ENCODE peak calls at places on chromosomes 4 and X, in five cellular contexts. One of them, this sample, is unnamed.

GRCh38 chr4:170047774-170048354 is 21.7 kb upstream of the MFAP3L start:
- DNase-seq in activated CD8-positive, alpha-beta T cell treated with anti-CD3 and anti-CD28 coated beads, Interleukin-2, amount 10 ng/mL, durations not matched to agents 7 days and 5 days: peak
- DNase-seq in GM23248: peak
- DNase-seq in fibroblast of the aortic adventitia: peak
- DNase-seq in ELR: peak
- DNase-seq in this sample: peak

GRCh38 chrX:71871367-71871766 is 39.3 kb upstream of the NHSL2 start:
- DNase-seq in activated CD8-positive, alpha-beta T cell treated with anti-CD3 and anti-CD28 coated beads, Interleukin-2, amount 10 ng/mL, durations not matched to agents 7 days and 5 days: no peak
- DNase-seq in GM23248: peak
- DNase-seq in fibroblast of the aortic adventitia: peak
- DNase-seq in ELR: no peak
- DNase-seq in this sample: no peak

GRCh38 chrX:56281789-56282188 is 49.6 kb downstream of the KLF8 start:
- DNase-seq in activated CD8-positive, alpha-beta T cell treated with anti-CD3 and anti-CD28 coated beads, Interleukin-2, amount 10 ng/mL, durations not matched to agents 7 days and 5 days: peak
- DNase-seq in GM23248: peak
- DNase-seq in fibroblast of the aortic adventitia: peak
- DNase-seq in ELR: peak
- DNase-seq in this sample: no peak

GRCh38 chrX:1026263-1027015 is 186.0 kb downstream of the CRLF2 start:
- DNase-seq in activated CD8-positive, alpha-beta T cell treated with anti-CD3 and anti-CD28 coated beads, Interleukin-2, amount 10 ng/mL, durations not matched to agents 7 days and 5 days: no peak
- DNase-seq in GM23248: no peak
- DNase-seq in fibroblast of the aortic adventitia: no peak
- DNase-seq in ELR: no peak
- DNase-seq in this sample: peak

GRCh38 chr4:46124773-46125172 is 919 bp upstream of the GABRG1 start:
- DNase-seq in activated CD8-positive, alpha-beta T cell treated with anti-CD3 and anti-CD28 coated beads, Interleukin-2, amount 10 ng/mL, durations not matched to agents 7 days and 5 days: no peak
- DNase-seq in GM23248: peak
- DNase-seq in fibroblast of the aortic adventitia: no peak
- DNase-seq in ELR: no peak
- DNase-seq in this sample: no peak

GRCh38 chrX:16771483-16772398 is 14.5 kb upstream of the TXLNG start:
- DNase-seq in activated CD8-positive, alpha-beta T cell treated with anti-CD3 and anti-CD28 coated beads, Interleukin-2, amount 10 ng/mL, durations not matched to agents 7 days and 5 days: no peak
- DNase-seq in GM23248: peak
- DNase-seq in fibroblast of the aortic adventitia: peak
- DNase-seq in ELR: peak
- DNase-seq in this sample: no peak

GRCh38 chrX:129759576-129760061 is 20.1 kb upstream of the SASH3 start:
- DNase-seq in activated CD8-positive, alpha-beta T cell treated with anti-CD3 and anti-CD28 coated beads, Interleukin-2, amount 10 ng/mL, durations not matched to agents 7 days and 5 days: peak
- DNase-seq in GM23248: peak
- DNase-seq in fibroblast of the aortic adventitia: peak
- DNase-seq in ELR: peak
- DNase-seq in this sample: peak

GRCh38 chrX:39043838-39044550 is 242.7 kb downstream of the MID1IP1 start:
- DNase-seq in activated CD8-positive, alpha-beta T cell treated with anti-CD3 and anti-CD28 coated beads, Interleukin-2, amount 10 ng/mL, durations not matched to agents 7 days and 5 days: no peak
- DNase-seq in GM23248: no peak
- DNase-seq in fibroblast of the aortic adventitia: no peak
- DNase-seq in ELR: no peak
- DNase-seq in this sample: no peak

GRCh38 chrX:107537815-107538214 is 88.4 kb downstream of the FRMPD3 start:
- DNase-seq in activated CD8-positive, alpha-beta T cell treated with anti-CD3 and anti-CD28 coated beads, Interleukin-2, amount 10 ng/mL, durations not matched to agents 7 days and 5 days: peak
- DNase-seq in GM23248: peak
- DNase-seq in fibroblast of the aortic adventitia: peak
- DNase-seq in ELR: peak
- DNase-seq in this sample: no peak

GRCh38 chr4:133969202-133969873 is 232.3 kb downstream of the PABPC4L start:
- DNase-seq in activated CD8-positive, alpha-beta T cell treated with anti-CD3 and anti-CD28 coated beads, Interleukin-2, amount 10 ng/mL, durations not matched to agents 7 days and 5 days: no peak
- DNase-seq in GM23248: peak
- DNase-seq in fibroblast of the aortic adventitia: peak
- DNase-seq in ELR: peak
- DNase-seq in this sample: no peak

GRCh38 chr4:182809417-182810102 is 107.6 kb downstream of the DCTD start:
- DNase-seq in activated CD8-positive, alpha-beta T cell treated with anti-CD3 and anti-CD28 coated beads, Interleukin-2, amount 10 ng/mL, durations not matched to agents 7 days and 5 days: no peak
- DNase-seq in GM23248: peak
- DNase-seq in fibroblast of the aortic adventitia: no peak
- DNase-seq in ELR: peak
- DNase-seq in this sample: no peak

GRCh38 chr4:118059397-118059796 is 25.1 kb downstream of the NDST3 start:
- DNase-seq in activated CD8-positive, alpha-beta T cell treated with anti-CD3 and anti-CD28 coated beads, Interleukin-2, amount 10 ng/mL, durations not matched to agents 7 days and 5 days: no peak
- DNase-seq in GM23248: no peak
- DNase-seq in fibroblast of the aortic adventitia: no peak
- DNase-seq in ELR: no peak
- DNase-seq in this sample: no peak

GRCh38 chr4:3387943-3388348 is 53.8 kb upstream of the HGFAC start:
- DNase-seq in activated CD8-positive, alpha-beta T cell treated with anti-CD3 and anti-CD28 coated beads, Interleukin-2, amount 10 ng/mL, durations not matched to agents 7 days and 5 days: no peak
- DNase-seq in GM23248: peak
- DNase-seq in fibroblast of the aortic adventitia: peak
- DNase-seq in ELR: peak
- DNase-seq in this sample: peak

GRCh38 chrX:101682723-101683122 is 23.1 kb upstream of the ARMCX2 start:
- DNase-seq in activated CD8-positive, alpha-beta T cell treated with anti-CD3 and anti-CD28 coated beads, Interleukin-2, amount 10 ng/mL, durations not matched to agents 7 days and 5 days: no peak
- DNase-seq in GM23248: peak
- DNase-seq in fibroblast of the aortic adventitia: no peak
- DNase-seq in ELR: peak
- DNase-seq in this sample: no peak

GRCh38 chr4:151228196-151229119 is 48.5 kb upstream of the PRSS48 start:
- DNase-seq in activated CD8-positive, alpha-beta T cell treated with anti-CD3 and anti-CD28 coated beads, Interleukin-2, amount 10 ng/mL, durations not matched to agents 7 days and 5 days: no peak
- DNase-seq in GM23248: peak
- DNase-seq in fibroblast of the aortic adventitia: peak
- DNase-seq in ELR: no peak
- DNase-seq in this sample: no peak